ENCODE peak calls at places on chromosome 22, in six cellular contexts. R is psoas muscle, M is body of pancreas, G is PC-3, P is GM23338, J is mammary epithelial cell. N is an unnamed sample.

GRCh38 chr22:45671783-45672563 is at the start of gene ATXN10:
- DNase-seq in R (peak), M (peak), G (peak), P (no peak), J (peak), N (peak)

GRCh38 chr22:37053310-37054077 is 2.0 kb downstream of the KCTD17 start:
- DNase-seq in R (no peak), M (no peak), G (no peak), P (no peak), J (no peak), N (peak)

GRCh38 chr22:39148024-39148726 is 4.3 kb downstream of the CBX7 start:
- DNase-seq in R (peak), M (no peak), G (no peak), P (no peak), J (no peak), N (no peak)

GRCh38 chr22:24727218-24727851 is 47.2 kb downstream of the PIWIL3 start:
- DNase-seq in R (no peak), M (no peak), G (peak), P (no peak), J (peak), N (peak)

GRCh38 chr22:24707477-24707816 is 67.1 kb downstream of the PIWIL3 start:
- DNase-seq in R (no peak), M (no peak), G (no peak), P (peak), J (no peak), N (no peak)

GRCh38 chr22:46013460-46014416 is 36.8 kb upstream of the WNT7B start:
- DNase-seq in R (peak), M (peak), G (peak), P (peak), J (peak), N (peak)

GRCh38 chr22:17205432-17205831 is 13.8 kb downstream of the ADA2 start:
- DNase-seq in R (no peak), M (no peak), G (no peak), P (no peak), J (no peak), N (no peak)

GRCh38 chr22:22026157-22026831 is 43.7 kb upstream of the TOP3B start:
- DNase-seq in R (no peak), M (no peak), G (no peak), P (no peak), J (no peak), N (no peak)

GRCh38 chr22:37100589-37101127 is 8.9 kb downstream of the TMPRSS6 start:
- DNase-seq in R (no peak), M (no peak), G (no peak), P (no peak), J (no peak), N (no peak)

GRCh38 chr22:22343603-22344276 is 99.2 kb downstream of the VPREB1 start:
- DNase-seq in R (no peak), M (no peak), G (no peak), P (no peak), J (no peak), N (no peak)

GRCh38 chr22:41449321-41449720 is 2.7 kb upstream of the TOB2 start:
- DNase-seq in R (no peak), M (no peak), G (no peak), P (no peak), J (peak), N (no peak)

GRCh38 chr22:38872831-38873248 is 824 bp upstream of the CBX6 start:
- DNase-seq in R (peak), M (peak), G (no peak), P (peak), J (no peak), N (peak)

GRCh38 chr22:35839811-35840739 is 122.4 kb downstream of the APOL5 start:
- DNase-seq in R (peak), M (peak), G (peak), P (peak), J (peak), N (peak)

GRCh38 chr22:49148895-49149418 is 678.7 kb downstream of the BRD1 start:
- DNase-seq in R (no peak), M (no peak), G (no peak), P (no peak), J (no peak), N (no peak)
- TF ChIP-seq CTCF in R (no peak), M (no peak), G (no peak), P (no peak), J (no peak), N (no peak)

GRCh38 chr22:27537481-27537891 is 264.1 kb downstream of the MN1 start:
- DNase-seq in R (no peak), M (no peak), G (no peak), P (no peak), J (no peak), N (peak)

GRCh38 chr22:27533105-27533504 is 268.5 kb downstream of the MN1 start:
- DNase-seq in R (no peak), M (no peak), G (no peak), P (no peak), J (no peak), N (no peak)

GRCh38 chr22:27531782-27532530 is 269.6 kb downstream of the MN1 start:
- DNase-seq in R (no peak), M (no peak), G (peak), P (no peak), J (peak), N (peak)

GRCh38 chr22:27535452-27535851 is 266.1 kb downstream of the MN1 start:
- DNase-seq in R (no peak), M (no peak), G (no peak), P (no peak), J (no peak), N (no peak)

DNA sequence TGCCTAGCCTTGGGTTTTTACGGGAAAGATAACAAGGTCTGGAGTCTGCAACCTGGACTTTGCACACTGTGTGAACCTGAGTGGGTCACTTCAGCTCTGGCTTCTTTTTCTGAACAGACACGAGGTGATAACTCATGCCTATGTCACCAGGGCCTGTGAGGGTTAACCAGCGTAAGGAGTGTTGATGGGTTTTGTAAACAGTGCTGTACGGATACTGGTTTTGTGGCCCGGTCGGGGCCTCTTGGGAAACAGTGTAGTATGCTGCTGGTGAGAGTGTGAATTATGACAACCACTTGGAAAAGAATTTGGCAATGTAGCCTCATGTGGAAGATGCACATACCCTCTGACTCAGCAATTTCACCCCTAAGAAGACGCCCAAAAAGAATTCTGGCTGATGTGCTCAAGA is 266.8 kb downstream of the MN1 start:
- DNase-seq in R (no peak), M (no peak), G (no peak), P (no peak), J (no peak), N (no peak)
- H3K27ac ChIP-seq in R (no peak), M (no peak), G (no peak), P (no peak), J (no peak), N (no peak)

GRCh38 chr22:20547029-20547428 is 39.6 kb downstream of the MED15 start:
- DNase-seq in R (no peak), M (no peak), G (no peak), P (no peak), J (no peak), N (no peak)

GRCh38 chr22:20546541-20546950 is 39.1 kb downstream of the MED15 start:
- DNase-seq in R (no peak), M (no peak), G (no peak), P (no peak), J (no peak), N (no peak)

GRCh38 chr22:20549232-20549841 is 41.9 kb downstream of the MED15 start:
- DNase-seq in R (peak), M (no peak), G (no peak), P (peak), J (no peak), N (no peak)

GRCh38 chr22:20550057-20550817 is 42.8 kb downstream of the MED15 start:
- DNase-seq in R (no peak), M (no peak), G (no peak), P (no peak), J (no peak), N (no peak)

DNA sequence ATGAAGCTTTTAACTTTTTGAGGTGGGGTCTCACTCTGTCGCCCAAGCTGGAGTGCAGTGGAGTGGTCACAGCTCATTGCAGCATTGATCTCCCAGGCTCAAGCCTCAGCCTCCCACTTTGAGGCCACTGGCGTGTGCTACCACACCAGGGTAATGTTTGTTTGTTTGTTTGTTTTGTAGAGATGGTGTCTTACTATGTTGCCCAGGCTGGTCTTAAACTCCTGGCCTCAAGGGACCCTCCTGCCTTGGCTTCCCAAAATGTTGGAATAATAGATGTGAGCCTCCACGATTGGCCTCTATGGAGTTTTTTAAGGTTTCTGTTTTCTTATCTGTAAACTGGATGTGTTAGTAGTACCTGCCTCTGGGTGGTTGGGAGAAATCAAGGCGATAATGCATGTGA is 41.4 kb downstream of the MED15 start:
- DNase-seq in R (no peak), M (no peak), G (no peak), P (no peak), J (no peak), N (no peak)
- H3K4me3 ChIP-seq in R (no peak), M (no peak), G (no peak), P (no peak), J (no peak), N (no peak)

GRCh38 chr22:32207971-32208480 is 3.2 kb upstream of the RFPL2 start:
- DNase-seq in R (no peak), M (no peak), G (no peak), P (no peak), J (no peak), N (no peak)

GRCh38 chr22:32206774-32207758 is 2.2 kb upstream of the RFPL2 start:
- DNase-seq in R (no peak), M (no peak), G (peak), P (peak), J (peak), N (peak)

GRCh38 chr22:32204211-32204855 is 540 bp downstream of the RFPL2 start:
- DNase-seq in R (no peak), M (no peak), G (no peak), P (peak), J (no peak), N (peak)

GRCh38 chr22:32204856-32205722 is at the start of gene RFPL2:
- DNase-seq in R (peak), M (no peak), G (no peak), P (peak), J (peak), N (peak)

GRCh38 chr22:32205974-32206773 is 1.3 kb upstream of the RFPL2 start:
- DNase-seq in R (no peak), M (no peak), G (no peak), P (peak), J (no peak), N (no peak)
- TF ChIP-seq CTCF in R (no peak), M (no peak), G (no peak), P (peak), J (no peak), N (no peak)

GRCh38 chr22:43152001-43152354 is 619 bp downstream of the TSPO start:
- DNase-seq in R (no peak), M (no peak), G (no peak), P (peak), J (peak), N (no peak)

GRCh38 chr22:43151251-43152000 is at the start of gene TSPO:
- DNase-seq in R (peak), M (peak), G (peak), P (peak), J (peak), N (peak)

GRCh38 chr22:43153916-43154315 is 2.6 kb downstream of the TSPO start:
- DNase-seq in R (no peak), M (no peak), G (no peak), P (no peak), J (no peak), N (no peak)

GRCh38 chr22:43150731-43151206 is 590 bp upstream of the TSPO start:
- DNase-seq in R (no peak), M (no peak), G (no peak), P (no peak), J (no peak), N (no peak)

GRCh38 chr22:43152355-43153071 is 1.2 kb downstream of the TSPO start:
- DNase-seq in R (peak), M (peak), G (peak), P (no peak), J (peak), N (no peak)
- H3K27ac ChIP-seq in R (peak), M (peak), G (peak), P (no peak), J (peak), N (no peak)

GRCh38 chr22:50250249-50250554 is 863 bp downstream of the HDAC10 start:
- DNase-seq in R (no peak), M (no peak), G (no peak), P (no peak), J (no peak), N (no peak)

GRCh38 chr22:50250555-50251471 is at the start of gene HDAC10:
- DNase-seq in R (peak), M (peak), G (peak), P (peak), J (peak), N (peak)

GRCh38 chr22:50247748-50248147 is 2.9 kb upstream of the TUBGCP6 start:
- DNase-seq in R (no peak), M (peak), G (peak), P (peak), J (no peak), N (peak)

GRCh38 chr22:50248192-50249084 is 2.6 kb downstream of the HDAC10 start:
- DNase-seq in R (no peak), M (no peak), G (no peak), P (no peak), J (no peak), N (no peak)

GRCh38 chr22:50249382-50250248 is 1.4 kb downstream of the HDAC10 start:
- DNase-seq in R (no peak), M (no peak), G (no peak), P (no peak), J (no peak), N (no peak)
- H3K4me3 ChIP-seq in R (peak), M (no peak), G (peak), P (peak), J (no peak), N (no peak)

GRCh38 chr22:50607366-50608020 is 6.9 kb downstream of the MAPK8IP2 start:
- DNase-seq in R (no peak), M (no peak), G (no peak), P (no peak), J (no peak), N (no peak)

GRCh38 chr22:50605349-50606074 is 4.9 kb downstream of the MAPK8IP2 start:
- DNase-seq in R (no peak), M (no peak), G (no peak), P (no peak), J (no peak), N (no peak)

GRCh38 chr22:50604623-50605348 is 4.2 kb downstream of the MAPK8IP2 start:
- DNase-seq in R (no peak), M (no peak), G (no peak), P (no peak), J (no peak), N (no peak)

GRCh38 chr22:50606561-50607365 is 6.2 kb downstream of the MAPK8IP2 start:
- DNase-seq in R (no peak), M (no peak), G (no peak), P (no peak), J (no peak), N (no peak)

GRCh38 chr22:50606126-50606525 is 5.5 kb downstream of the MAPK8IP2 start:
- DNase-seq in R (no peak), M (no peak), G (no peak), P (no peak), J (no peak), N (peak)
- TF ChIP-seq CTCF in R (no peak), M (no peak), G (no peak), P (peak), J (no peak), N (peak)

GRCh38 chr22:44309137-44309536 is 3.6 kb downstream of the SHISAL1 start:
- DNase-seq in R (peak), M (no peak), G (peak), P (no peak), J (peak), N (peak)
- H3K27ac ChIP-seq in R (no peak), M (no peak), G (peak), P (no peak), J (peak), N (no peak)

GRCh38 chr22:28441720-28442263 is 237.8 kb downstream of the TTC28 start:
- DNase-seq in R (no peak), M (peak), G (no peak), P (no peak), J (no peak), N (peak)
- H3K4me3 ChIP-seq in R (peak), M (no peak), G (no peak), P (peak), J (no peak), N (peak)

GRCh38 chr22:42992092-42992491 is 22.9 kb downstream of the PACSIN2 start:
- DNase-seq in R (no peak), M (no peak), G (no peak), P (no peak), J (no peak), N (no peak)

GRCh38 chr22:42992886-42993479 is 22.0 kb downstream of the PACSIN2 start:
- DNase-seq in R (no peak), M (no peak), G (no peak), P (no peak), J (no peak), N (no peak)

GRCh38 chr22:42993651-42994275 is 21.2 kb downstream of the PACSIN2 start:
- DNase-seq in R (no peak), M (no peak), G (peak), P (no peak), J (no peak), N (no peak)

GRCh38 chr22:42991010-42991651 is 23.8 kb downstream of the PACSIN2 start:
- DNase-seq in R (no peak), M (peak), G (peak), P (no peak), J (peak), N (peak)

GRCh38 chr22:42990131-42990838 is 24.7 kb downstream of the PACSIN2 start:
- DNase-seq in R (peak), M (no peak), G (peak), P (peak), J (peak), N (no peak)
- TF ChIP-seq CTCF in R (peak), M (no peak), G (peak), P (no peak), J (peak), N (peak)

N was measured in cardiac muscle cell.